ENCODE peak calls at places on chromosome 3, in six cellular contexts. X is upper lobe of right lung; R is CD8-positive, alpha-beta memory T cell; I is GM23248; L is AG04450; J is Panc1. C is an unnamed sample.

GRCh38 chr3:117695321-117695720 is 985.7 kb downstream of the TUSC7 start:
- DNase-seq in X (no peak), R (no peak), I (peak; percentile 85), L (no peak), J (no peak), C (peak; percentile 9)

GRCh38 chr3:76753599-76753998 is 286.3 kb upstream of the ROBO2 start:
- DNase-seq in X (no peak), R (no peak), I (peak; percentile 7), L (no peak), J (no peak), C (no peak)

GRCh38 chr3:9746330-9746729 is 3.4 kb upstream of the OGG1 start:
- DNase-seq in X (no peak), R (no peak), I (peak; percentile 84), L (peak; percentile 85), J (no peak), C (peak; percentile 79)

GRCh38 chr3:72475258-72476138 is 372.7 kb downstream of the SHQ1 start:
- DNase-seq in X (no peak), R (no peak), I (no peak), L (no peak), J (no peak), C (no peak)

GRCh38 chr3:130773371-130773770 is 26.7 kb upstream of the PIK3R4 start:
- DNase-seq in X (no peak), R (no peak), I (peak; percentile 15), L (no peak), J (no peak), C (no peak)

GRCh38 chr3:20316238-20316637 is 130.2 kb upstream of the SGO1 start:
- DNase-seq in X (no peak), R (no peak), I (no peak), L (no peak), J (no peak), C (no peak)

GRCh38 chr3:171842864-171843511 is at the start of gene TMEM212:
- DNase-seq in X (no peak), R (no peak), I (peak; percentile 44), L (no peak), J (no peak), C (no peak)

GRCh38 chr3:142027713-142028112 is 121.6 kb downstream of the TFDP2 start:
- DNase-seq in X (no peak), R (peak; percentile 12), I (peak; percentile 75), L (no peak), J (no peak), C (peak; percentile 49)

GRCh38 chr3:38738630-38739395 is 77.2 kb downstream of the SCN10A start:
- DNase-seq in X (no peak), R (no peak), I (peak; percentile 62), L (no peak), J (no peak), C (peak; percentile 58)

GRCh38 chr3:16388850-16389411 is 123.9 kb downstream of the OXNAD1 start:
- DNase-seq in X (no peak), R (no peak), I (peak; percentile 60), L (peak; percentile 52), J (no peak), C (no peak)

GRCh38 chr3:113783463-113783862 is 36.6 kb downstream of the ATP6V1A start:
- DNase-seq in X (no peak), R (no peak), I (peak; percentile 94), L (peak; percentile 91), J (no peak), C (peak; percentile 92)

GRCh38 chr3:102083971-102084370 is 234.7 kb downstream of the NFKBIZ start:
- DNase-seq in X (no peak), R (no peak), I (peak; percentile 58), L (peak; percentile 34), J (no peak), C (no peak)

GRCh38 chr3:108305484-108306172 is 9.3 kb downstream of the HHLA2 start:
- DNase-seq in X (peak; percentile 70), R (no peak), I (peak; percentile 16), L (no peak), J (peak; percentile 7), C (no peak)

GRCh38 chr3:123489400-123490004 is 40.6 kb upstream of the ADCY5 start:
- DNase-seq in X (peak; percentile 77), R (peak; percentile 10), I (peak; percentile 72), L (peak; percentile 26), J (peak; percentile 52), C (peak; percentile 52)

GRCh38 chr3:9727041-9727595 is 4.4 kb upstream of the BRPF1 start:
- DNase-seq in X (no peak), R (peak; percentile 69), I (peak; percentile 30), L (no peak), J (no peak), C (no peak)

GRCh38 chr3:32867954-32868353 is 50.2 kb downstream of the TRIM71 start:
- DNase-seq in X (no peak), R (no peak), I (no peak), L (no peak), J (no peak), C (no peak)

GRCh38 chr3:5568451-5568850 is 380.9 kb downstream of the EDEM1 start:
- DNase-seq in X (no peak), R (no peak), I (no peak), L (no peak), J (peak; percentile 0), C (no peak)

GRCh38 chr3:144235489-144235888 is 263.9 kb downstream of the DIPK2A start:
- DNase-seq in X (no peak), R (no peak), I (no peak), L (no peak), J (no peak), C (no peak)

GRCh38 chr3:168288511-168289268 is 193.0 kb upstream of the GOLIM4 start:
- DNase-seq in X (no peak), R (no peak), I (no peak), L (no peak), J (no peak), C (no peak)

GRCh38 chr3:143236226-143236964 is 116.8 kb downstream of the CHST2 start:
- DNase-seq in X (no peak), R (no peak), I (no peak), L (no peak), J (no peak), C (no peak)

GRCh38 chr3:79521221-79521848 is 246.5 kb downstream of the ROBO1 start:
- DNase-seq in X (no peak), R (no peak), I (peak; percentile 50), L (no peak), J (peak; percentile 51), C (peak; percentile 56)

GRCh38 chr3:119810018-119810435 is 28.1 kb downstream of the NR1I2 start:
- DNase-seq in X (peak; percentile 77), R (peak; percentile 40), I (peak; percentile 62), L (no peak), J (no peak), C (peak; percentile 9)

GRCh38 chr3:127964053-127964452 is 49.0 kb downstream of the KBTBD12 start:
- DNase-seq in X (no peak), R (no peak), I (no peak), L (no peak), J (no peak), C (no peak)

DNA sequence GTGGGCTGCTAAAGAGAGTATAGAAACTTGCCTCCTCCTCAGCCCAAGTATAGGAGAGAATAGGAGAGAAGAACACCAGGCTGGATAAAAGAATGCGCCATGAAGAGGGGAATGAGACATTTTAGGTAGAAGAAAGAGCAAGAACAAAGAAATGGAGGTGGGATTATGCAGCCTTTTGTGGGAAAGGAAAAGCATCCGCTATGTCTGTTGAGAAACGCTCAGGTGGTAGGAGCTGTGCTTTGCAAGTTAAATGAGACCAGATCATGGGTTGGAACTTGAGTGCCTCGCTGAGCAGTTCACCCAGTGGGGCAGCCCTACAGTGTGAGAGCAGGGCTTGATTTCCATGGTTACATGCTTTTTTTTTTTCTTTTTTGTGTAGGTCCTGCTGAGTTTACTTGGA is 11.5 kb upstream of the RTP1 start:
- DNase-seq in X (no peak), R (no peak), I (no peak), L (no peak), J (no peak), C (no peak)
- H3K27ac ChIP-seq in X (no peak overlapping the region), R (no peak overlapping the region), I (no peak overlapping the region), L (no peak overlapping the region), J (no peak overlapping the region), C (no peak overlapping the region)

GRCh38 chr3:156535162-156535627 is 19.7 kb downstream of the SSR3 start:
- DNase-seq in X (no peak), R (no peak), I (peak; percentile 99), L (peak; percentile 98), J (no peak), C (peak; percentile 99)
- H3K27ac ChIP-seq in X (peak overlapping the region; percentile 39), R (no peak overlapping the region), I (peak overlapping the region; percentile 83), L (peak overlapping the region; percentile 93), J (no peak overlapping the region), C (peak overlapping the region; percentile 89)

DNA sequence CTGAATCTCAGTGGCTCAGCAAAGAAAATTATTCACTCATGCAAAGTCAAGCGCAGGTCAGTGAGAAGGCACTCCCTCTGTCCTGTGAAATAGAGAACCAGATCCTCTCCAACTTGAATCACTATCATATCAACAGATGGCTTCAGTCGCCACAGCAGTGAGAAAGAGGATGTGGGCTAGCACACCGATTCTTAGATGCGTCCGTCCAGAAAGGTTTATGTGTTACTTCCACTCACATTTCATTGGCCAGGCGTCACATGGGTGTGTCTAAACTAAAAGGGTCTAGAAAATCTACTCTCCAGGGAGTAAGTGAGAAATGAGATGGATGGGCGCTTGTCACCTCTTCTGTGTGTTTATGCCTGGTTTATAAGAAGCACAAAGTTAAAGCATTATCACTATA is 141.6 kb upstream of the KBTBD8 start:
- DNase-seq in X (no peak), R (no peak), I (no peak), L (no peak), J (no peak), C (no peak)
- H3K27ac ChIP-seq in X (no peak overlapping the region), R (no peak overlapping the region), I (no peak overlapping the region), L (no peak overlapping the region), J (no peak overlapping the region), C (no peak overlapping the region)

GRCh38 chr3:64215559-64215958 is 9.7 kb downstream of the PRICKLE2 start:
- DNase-seq in X (no peak), R (no peak), I (no peak), L (no peak), J (no peak), C (no peak)

GRCh38 chr3:64215084-64215483 is 10.2 kb downstream of the PRICKLE2 start:
- DNase-seq in X (no peak), R (no peak), I (no peak), L (no peak), J (no peak), C (no peak)

GRCh38 chr3:64214697-64215018 is 10.6 kb downstream of the PRICKLE2 start:
- DNase-seq in X (no peak), R (no peak), I (peak; percentile 93), L (no peak), J (no peak), C (no peak)

GRCh38 chr3:64213224-64213893 is 11.9 kb downstream of the PRICKLE2 start:
- DNase-seq in X (no peak), R (no peak), I (peak; percentile 37), L (no peak), J (no peak), C (no peak)

DNA sequence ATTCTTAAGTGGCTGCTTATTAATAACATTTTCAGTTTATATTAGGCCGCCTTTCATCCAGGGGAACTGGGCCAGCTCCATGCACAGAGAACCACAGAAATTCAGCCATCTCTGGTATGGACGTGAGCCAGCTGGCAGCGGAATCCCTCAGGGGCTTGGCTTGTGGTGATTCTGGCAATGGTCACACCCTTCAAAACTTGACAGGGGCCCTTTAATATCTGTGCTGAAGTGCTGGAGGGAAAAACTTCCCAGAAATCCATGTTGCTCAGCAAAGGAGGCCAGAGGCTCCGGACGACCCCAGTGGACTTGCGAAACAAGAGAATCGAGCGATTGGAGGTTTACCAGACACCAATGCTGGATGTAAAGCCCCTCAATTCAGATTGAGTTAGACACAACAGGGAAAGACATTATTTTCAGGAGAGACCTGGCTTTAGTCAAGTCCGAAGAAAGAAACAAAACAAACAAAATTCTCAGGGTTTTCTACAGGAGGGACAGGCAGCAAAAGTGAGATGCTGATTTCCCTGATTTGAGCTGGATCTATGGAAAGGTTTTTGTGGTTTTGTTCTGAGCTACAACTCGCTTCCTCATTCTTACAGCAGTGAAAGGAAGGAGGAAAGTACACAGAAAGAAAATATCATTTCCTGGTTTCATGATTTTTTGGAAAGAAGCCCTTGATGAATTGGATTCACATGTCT is 11.1 kb downstream of the PRICKLE2 start:
- DNase-seq in X (peak; percentile 67), R (no peak), I (peak; percentile 73), L (no peak), J (no peak), C (peak; percentile 51)
- H3K27ac ChIP-seq in X (peak overlapping the region; percentile 55), R (no peak overlapping the region), I (peak overlapping the region; percentile 95), L (peak overlapping the region; percentile 89), J (no peak overlapping the region), C (peak overlapping the region; percentile 3)

C was measured in brain microvascular endothelial cell.